ENCODE peak calls at places on chromosome X, in five cellular contexts. K is pancreas; N is fibroblast of villous mesenchyme; F is dorsolateral prefrontal cortex; S is CD8-positive, alpha-beta T cell. Z is an unnamed sample.

GRCh38 chrX:15384304-15384703 is at the start of gene VEGFD:
- DNase-seq in S (no peak), F (no peak), K (no peak), N (peak), Z (peak)

GRCh38 chrX:115013705-115014104 is 3.7 kb downstream of the IL13RA2 start:
- DNase-seq in F (no peak), S (no peak), N (peak), K (no peak), Z (peak)

GRCh38 chrX:67726028-67726427 is 182.2 kb downstream of the AR start:
- DNase-seq in S (no peak), N (no peak), K (no peak), F (no peak), Z (no peak)

GRCh38 chrX:75547783-75548182 is 24.9 kb upstream of the ZDHHC15 start:
- DNase-seq in N (no peak), F (peak), K (peak), S (no peak), Z (peak)

GRCh38 chrX:154083134-154083517 is 14.4 kb downstream of the MECP2 start:
- DNase-seq in S (no peak), K (no peak), N (peak), F (no peak), Z (no peak)

GRCh38 chrX:152220612-152221011 is 82.2 kb upstream of the MAGEA10 start:
- DNase-seq in K (no peak), F (no peak), S (no peak), N (peak), Z (no peak)

GRCh38 chrX:134137353-134137752 is 99.6 kb upstream of the CCDC160 start:
- DNase-seq in K (no peak), F (no peak), S (no peak), N (no peak), Z (no peak)

GRCh38 chrX:104428231-104428630 is 137.8 kb upstream of the IL1RAPL2 start:
- DNase-seq in S (no peak), N (peak), F (no peak), K (no peak), Z (no peak)

GRCh38 chrX:78313526-78313925 is 13.9 kb downstream of the CYSLTR1 start:
- DNase-seq in F (no peak), N (no peak), S (no peak), K (no peak), Z (no peak)

GRCh38 chrX:45774961-45775360 is 574.3 kb upstream of the DIPK2B start:
- DNase-seq in K (no peak), S (no peak), F (no peak), N (peak), Z (peak)

GRCh38 chrX:49188468-49189076 is 2.4 kb upstream of the PRICKLE3 start:
- DNase-seq in F (no peak), S (no peak), K (no peak), N (no peak), Z (no peak)

GRCh38 chrX:125681507-125681906 is 361.8 kb downstream of the TEX13C start:
- DNase-seq in S (no peak), K (no peak), F (no peak), N (no peak), Z (no peak)

GRCh38 chrX:129769467-129770154 is 10.1 kb upstream of the SASH3 start:
- DNase-seq in N (no peak), S (peak), K (no peak), F (no peak), Z (no peak)

GRCh38 chrX:120452131-120452530 is 17.0 kb downstream of the LAMP2 start:
- DNase-seq in F (no peak), S (no peak), N (peak), K (no peak), Z (peak)

GRCh38 chrX:140672840-140673731 is 36.5 kb upstream of the LINC00632 start:
- DNase-seq in K (no peak), S (no peak), F (no peak), N (no peak), Z (no peak)

GRCh38 chrX:29535212-29536162 is 679.9 kb upstream of the MAGEB2 start:
- DNase-seq in N (peak), K (no peak), F (no peak), S (no peak), Z (peak)

GRCh38 chrX:101918746-101919145 is 13.1 kb downstream of the ZMAT1 start:
- DNase-seq in K (no peak), F (no peak), N (no peak), S (no peak), Z (no peak)

GRCh38 chrX:119682019-119682989 is 10.7 kb downstream of the SEPTIN6 start:
- DNase-seq in S (no peak), K (no peak), N (no peak), F (no peak), Z (no peak)

GRCh38 chrX:115679460-115679859 is 118.5 kb downstream of the PLS3 start:
- DNase-seq in N (peak), K (no peak), S (no peak), F (no peak), Z (peak)

GRCh38 chrX:42398967-42399631 is 378.9 kb downstream of the PPP1R2C start:
- DNase-seq in F (no peak), S (no peak), K (no peak), N (peak), Z (no peak)

GRCh38 chrX:65690057-65690855 is 22.8 kb downstream of the MSN start:
- DNase-seq in S (no peak), F (no peak), N (peak), K (no peak), Z (peak)

DNA sequence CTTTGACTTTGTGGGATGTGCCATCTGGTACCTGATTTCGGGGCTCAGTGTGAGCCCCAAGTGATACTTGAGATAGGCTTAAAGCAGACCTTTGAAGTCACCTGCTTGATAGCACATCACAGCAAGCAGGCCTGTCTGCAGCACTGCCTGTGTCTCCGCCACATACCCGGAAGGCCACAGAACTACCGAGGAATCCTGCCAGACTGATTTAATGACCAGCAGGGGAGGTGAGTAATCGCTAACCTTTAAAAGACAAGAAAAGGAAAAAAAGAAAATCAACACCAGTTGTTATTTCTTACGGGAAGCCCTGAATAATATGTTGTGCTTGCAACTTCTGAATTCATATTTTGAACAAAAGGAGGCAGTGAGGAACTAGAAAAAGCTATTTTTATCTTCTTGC is 6.8 kb downstream of the PTCHD1 start:
- DNase-seq in F (no peak), S (no peak), N (no peak), K (no peak), Z (no peak)
- H3K4me3 ChIP-seq in F (no peak), S (no peak), N (no peak), K (no peak), Z (no peak)

DNA sequence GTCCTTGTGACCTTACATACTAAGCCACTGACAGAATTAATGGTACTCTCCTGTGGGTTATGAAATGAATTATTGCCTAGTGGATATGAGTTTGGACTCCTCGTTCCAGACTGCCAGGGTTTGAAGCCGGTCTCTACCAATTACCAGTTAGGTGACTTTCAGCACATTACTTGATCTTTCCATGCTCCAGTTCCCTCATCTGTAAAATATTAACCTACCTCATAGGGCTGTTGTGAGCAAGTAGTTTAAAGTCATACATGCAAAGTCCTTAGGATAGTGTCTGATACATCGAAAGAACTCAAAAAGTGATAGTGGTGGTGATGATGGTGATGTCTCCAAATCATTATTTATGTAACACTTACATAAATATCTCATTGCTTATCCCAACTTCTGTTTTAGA is 373.5 kb upstream of the ARX start:
- DNase-seq in S (no peak), K (no peak), N (no peak), F (no peak), Z (no peak)
- TF ChIP-seq CTCF in S (no peak), K (no peak), N (no peak), F (no peak), Z (no peak)

DNA sequence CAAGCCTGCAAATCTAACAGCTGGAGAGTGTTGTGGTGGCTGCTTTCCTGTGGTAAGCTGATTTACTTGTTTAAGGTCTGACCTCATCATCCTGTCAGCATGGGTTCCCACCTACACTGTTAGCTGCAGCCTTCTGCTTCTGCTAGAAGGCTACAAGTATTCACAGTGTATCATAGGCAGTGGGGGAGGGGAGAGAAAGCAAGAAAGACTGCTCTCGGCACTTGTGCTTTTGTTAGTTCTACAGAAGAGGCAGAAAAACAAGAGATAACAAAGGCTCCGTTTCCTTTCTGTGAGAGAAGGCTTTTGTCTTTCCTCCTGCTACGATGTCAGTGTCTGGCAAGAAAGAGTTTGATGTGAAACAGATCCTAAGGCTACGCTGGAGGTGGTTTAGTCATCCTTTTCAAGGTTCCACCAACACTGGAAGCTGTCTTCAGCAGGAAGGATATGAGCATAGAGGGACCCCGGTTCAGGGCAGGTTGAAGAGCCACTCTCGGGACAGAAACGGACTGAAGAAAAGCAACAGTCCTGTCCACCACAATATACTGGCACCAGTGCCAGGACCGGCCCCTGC is at the start of gene KLHL4:
- DNase-seq in F (peak), N (peak), S (no peak), K (no peak), Z (peak)
- H3K4me3 ChIP-seq in F (peak), N (peak), S (no peak), K (no peak), Z (peak)

DNA sequence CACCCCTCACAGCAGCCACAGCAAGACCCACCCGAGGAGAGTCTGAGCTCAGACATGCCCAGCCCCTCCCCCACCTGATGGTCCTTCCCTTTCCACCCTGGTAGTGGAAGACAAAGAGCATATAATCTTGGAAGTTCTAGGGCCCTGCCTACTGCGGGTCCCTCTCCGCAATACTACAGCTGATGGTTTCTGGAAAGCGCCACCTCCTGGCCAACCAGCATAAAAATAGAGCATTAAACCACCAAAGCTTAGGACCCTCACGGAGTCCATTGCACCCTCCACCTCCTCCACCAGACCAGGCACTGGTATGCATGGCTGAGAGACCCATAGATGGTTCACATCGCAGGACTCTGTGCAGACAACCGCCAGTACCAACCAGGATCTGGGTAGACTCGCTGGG is 78.2 kb downstream of the SH3BGRL start:
- DNase-seq in K (no peak), F (no peak), N (no peak), S (no peak), Z (no peak)
- TF ChIP-seq CTCF in K (no peak), F (no peak), N (peak), S (no peak), Z (no peak)

DNA sequence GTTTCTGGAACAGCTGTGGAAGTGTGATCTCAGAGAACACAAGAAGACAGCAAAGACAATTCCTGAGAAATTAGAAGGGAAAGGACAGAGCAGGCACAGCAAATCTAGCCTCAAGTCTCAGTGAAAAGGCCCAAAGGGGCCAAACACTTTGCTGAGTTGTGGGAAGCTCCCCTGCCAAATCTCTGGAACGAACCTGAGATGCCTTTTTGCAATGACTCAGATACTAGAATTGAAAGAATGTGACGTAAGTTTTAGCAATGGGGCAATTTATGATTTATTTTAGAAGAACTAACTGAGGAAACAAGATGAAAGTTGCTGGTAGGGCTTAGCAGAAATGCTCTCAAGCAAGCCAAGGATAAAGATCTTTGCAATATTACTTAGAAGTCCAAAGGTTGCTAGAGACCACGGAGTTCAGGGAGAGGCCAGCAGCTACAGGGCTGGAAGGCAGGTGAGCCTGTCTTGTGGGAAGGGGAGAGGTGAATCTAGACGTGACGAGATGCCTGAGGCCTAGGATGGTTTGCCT is 92.8 kb downstream of the AMELX start:
- DNase-seq in F (no peak), K (no peak), N (peak), S (no peak), Z (peak)
- H3K4me3 ChIP-seq in F (no peak), K (no peak), N (no peak), S (no peak), Z (no peak)

Z was measured in cardiac fibroblast.